ENCODE peak calls at places on chromosome 12, in ten cellular contexts. J is heart left ventricle, B is Peyer's patch, X is fibroblast of the aortic adventitia, Y is ascending aorta, Q is brain microvascular endothelial cell, E is right lobe of liver, P is AG09319, G is OCI-LY7, K is RWPE1. L is an unnamed sample.

GRCh38 chr12:121812320-121812871 is 8.6 kb downstream of the SETD1B start:
- DNase-seq in E (peak), J (peak), X (peak), G (peak), Q (peak), P (no peak), Y (no peak), B (peak), K (peak), L (peak)

GRCh38 chr12:29395356-29395755 is 14.4 kb upstream of the ERGIC2 start:
- DNase-seq in G (no peak), K (no peak), J (no peak), Q (no peak), P (no peak), Y (no peak), X (no peak), E (no peak), B (no peak), L (no peak)

GRCh38 chr12:8014836-8015235 is 17.7 kb upstream of the FOXJ2 start:
- DNase-seq in Y (no peak), B (no peak), K (no peak), P (no peak), Q (no peak), G (no peak), E (no peak), J (no peak), X (no peak), L (no peak)

GRCh38 chr12:50637870-50638481 is 125.9 kb upstream of the ATF1 start:
- DNase-seq in J (no peak), Y (no peak), Q (peak), G (peak), E (no peak), P (no peak), X (peak), B (no peak), K (peak), L (no peak)

GRCh38 chr12:12562585-12563245 is at the start of gene DUSP16:
- DNase-seq in Q (peak), K (peak), Y (peak), P (peak), B (peak), X (peak), E (peak), G (peak), J (peak), L (peak)

GRCh38 chr12:91507754-91508153 is 325.1 kb upstream of the DCN start:
- DNase-seq in E (no peak), B (no peak), G (no peak), Y (no peak), X (peak), K (no peak), J (no peak), P (no peak), Q (peak), L (no peak)

GRCh38 chr12:121430821-121431415 is 31.0 kb downstream of the RNF34 start:
- DNase-seq in X (no peak), Y (no peak), E (no peak), B (no peak), P (no peak), Q (no peak), J (no peak), G (no peak), K (no peak), L (no peak)

GRCh38 chr12:4526923-4527546 is 11.7 kb upstream of the RAD51AP1 start:
- DNase-seq in Y (no peak), E (no peak), G (peak), Q (no peak), B (no peak), X (peak), J (no peak), P (no peak), K (no peak), L (no peak)

GRCh38 chr12:5525783-5526367 is 94.0 kb downstream of the NTF3 start:
- DNase-seq in X (no peak), G (no peak), Y (no peak), P (no peak), B (no peak), E (no peak), J (no peak), Q (no peak), K (no peak), L (no peak)

GRCh38 chr12:24997970-24998582 is 49.2 kb upstream of the BCAT1 start:
- DNase-seq in P (peak), Q (peak), Y (no peak), E (no peak), G (peak), J (no peak), X (peak), K (no peak), B (no peak), L (no peak)

GRCh38 chr12:128019996-128020544 is 246.9 kb upstream of the TMEM132C start:
- DNase-seq in E (no peak), K (no peak), Y (no peak), G (no peak), Q (no peak), P (no peak), B (no peak), X (no peak), J (no peak), L (no peak)

GRCh38 chr12:80443974-80444666 is at the start of gene PTPRQ:
- DNase-seq in X (peak), E (no peak), P (peak), K (no peak), J (no peak), Y (no peak), Q (no peak), B (no peak), G (no peak), L (no peak)

GRCh38 chr12:45986646-45987338 is 3.6 kb downstream of the SCAF11 start:
- DNase-seq in E (no peak), K (no peak), X (no peak), J (no peak), P (no peak), Y (no peak), B (no peak), G (peak), Q (no peak), L (no peak)

GRCh38 chr12:111788178-111788654 is 21.5 kb downstream of the ALDH2 start:
- DNase-seq in P (peak), Y (no peak), B (peak), J (peak), K (peak), X (peak), G (peak), E (peak), Q (no peak), L (no peak)

GRCh38 chr12:120327593-120327992 is at the start of gene PLA2G1B:
- DNase-seq in K (no peak), Y (no peak), B (no peak), P (no peak), J (no peak), G (no peak), Q (no peak), E (no peak), X (no peak), L (no peak)

GRCh38 chr12:63937381-63938168 is 93.1 kb downstream of the SRGAP1 start:
- DNase-seq in Y (no peak), K (no peak), X (no peak), Q (no peak), P (peak), B (no peak), E (no peak), J (no peak), G (no peak), L (no peak)

GRCh38 chr12:26810330-26810729 is 22.7 kb downstream of the ITPR2 start:
- DNase-seq in K (peak), Y (no peak), E (no peak), P (no peak), G (no peak), Q (peak), J (peak), B (no peak), X (peak), L (no peak)

GRCh38 chr12:52913424-52913821 is 8.5 kb upstream of the KRT8 start:
- DNase-seq in B (peak), Q (no peak), X (no peak), P (no peak), G (no peak), Y (no peak), E (no peak), J (no peak), K (no peak), L (no peak)

GRCh38 chr12:14774074-14774943 is 29.0 kb downstream of the WBP11 start:
- DNase-seq in X (peak), P (peak), K (peak), J (peak), Y (peak), B (peak), G (peak), Q (peak), E (peak), L (peak)

GRCh38 chr12:124686001-124686884 is 118.8 kb upstream of the NCOR2 start:
- DNase-seq in J (no peak), Q (peak), K (peak), P (no peak), X (peak), G (no peak), Y (no peak), B (no peak), E (no peak), L (no peak)

GRCh38 chr12:4648499-4649357 is at the start of the genes AKAP3 and NDUFA9:
- DNase-seq in X (peak), P (peak), K (peak), Q (peak), B (peak), E (peak), J (peak), G (peak), Y (peak), L (peak)

GRCh38 chr12:3130053-3130805 is 53.0 kb downstream of the TSPAN9 start:
- DNase-seq in Y (no peak), B (no peak), K (no peak), G (no peak), X (no peak), J (peak), E (no peak), P (no peak), Q (no peak), L (no peak)

GRCh38 chr12:127726928-127727327 is 540.0 kb upstream of the TMEM132C start:
- DNase-seq in P (no peak), J (no peak), X (no peak), B (no peak), Y (no peak), E (no peak), G (no peak), Q (no peak), K (no peak), L (no peak)

GRCh38 chr12:26195641-26196423 is 459 bp downstream of the SSPN start:
- DNase-seq in X (peak), Q (peak), P (no peak), B (peak), G (no peak), K (no peak), J (peak), E (no peak), Y (no peak), L (peak)

GRCh38 chr12:124867389-124867930 is 3.8 kb upstream of the SCARB1 start:
- DNase-seq in Q (peak), P (peak), J (no peak), B (no peak), K (peak), E (no peak), X (peak), G (no peak), Y (no peak), L (no peak)

GRCh38 chr12:31896514-31897039 is 62.6 kb upstream of the RESF1 start:
- DNase-seq in K (no peak), X (peak), Y (peak), Q (peak), B (no peak), P (no peak), E (no peak), G (peak), J (no peak), L (peak)

GRCh38 chr12:74365178-74365964 is 172.3 kb upstream of the ATXN7L3B start:
- DNase-seq in J (no peak), E (no peak), Y (no peak), G (peak), P (peak), K (peak), X (peak), B (no peak), Q (peak), L (peak)

GRCh38 chr12:89907659-89908058 is 199.0 kb upstream of the ATP2B1 start:
- DNase-seq in Q (no peak), X (no peak), J (no peak), B (no peak), E (no peak), G (no peak), P (no peak), Y (no peak), K (no peak), L (no peak)

GRCh38 chr12:12681061-12681765 is 14.8 kb downstream of the GPR19 start:
- DNase-seq in Q (no peak), X (no peak), E (no peak), Y (no peak), G (no peak), J (no peak), B (no peak), K (no peak), P (no peak), L (no peak)

GRCh38 chr12:103499571-103499970 is 3.8 kb upstream of the C12orf42 start:
- DNase-seq in E (no peak), B (no peak), K (no peak), G (no peak), Y (no peak), X (no peak), P (no peak), Q (no peak), J (no peak), L (no peak)

GRCh38 chr12:49539406-49540228 is 787 bp downstream of the KCNH3 start:
- DNase-seq in G (no peak), X (no peak), J (no peak), E (peak), Q (no peak), P (no peak), K (no peak), B (peak), Y (no peak), L (no peak)

GRCh38 chr12:104769207-104769606 is 188.9 kb downstream of the SLC41A2 start:
- DNase-seq in P (no peak), G (no peak), B (no peak), E (no peak), Y (no peak), Q (no peak), J (no peak), K (no peak), X (no peak), L (no peak)

GRCh38 chr12:58557156-58557555 is 363.1 kb downstream of the LRIG3 start:
- DNase-seq in P (no peak), K (peak), E (no peak), Y (no peak), Q (peak), X (peak), G (no peak), B (no peak), J (no peak), L (no peak)

GRCh38 chr12:6955462-6956331 is 4.5 kb downstream of the PTPN6 start:
- DNase-seq in P (no peak), X (no peak), G (no peak), K (no peak), Y (no peak), Q (no peak), B (peak), E (peak), J (no peak), L (no peak)

GRCh38 chr12:129839679-129840078 is 64.1 kb downstream of the TMEM132D start:
- DNase-seq in X (no peak), K (no peak), B (no peak), G (no peak), P (no peak), J (no peak), E (no peak), Y (no peak), Q (no peak), L (no peak)

GRCh38 chr12:84738481-84738972 is 174.1 kb downstream of the SLC6A15 start:
- DNase-seq in X (peak), Y (no peak), K (peak), E (no peak), P (no peak), G (no peak), J (no peak), Q (peak), B (no peak), L (no peak)

GRCh38 chr12:9115731-9116689 is at the start of gene A2M:
- DNase-seq in P (no peak), X (peak), K (no peak), E (no peak), B (no peak), Q (no peak), J (peak), G (no peak), Y (no peak), L (no peak)

GRCh38 chr12:108861878-108862587 is 4.7 kb upstream of the SSH1 start:
- DNase-seq in E (no peak), X (no peak), Y (no peak), P (no peak), J (no peak), Q (no peak), G (peak), B (no peak), K (no peak), L (no peak)

GRCh38 chr12:106342397-106343212 is 14.9 kb upstream of the POLR3B start:
- DNase-seq in E (peak), Q (peak), K (peak), P (peak), X (peak), B (no peak), Y (no peak), G (no peak), J (peak), L (no peak)

GRCh38 chr12:117279606-117280005 is 81.8 kb downstream of the NOS1 start:
- DNase-seq in E (no peak), P (no peak), X (no peak), J (no peak), G (peak), Q (no peak), B (no peak), Y (no peak), K (no peak), L (no peak)

GRCh38 chr12:117280019-117280680 is 81.3 kb downstream of the NOS1 start:
- DNase-seq in E (no peak), J (no peak), X (no peak), K (no peak), Y (no peak), B (no peak), P (no peak), Q (no peak), G (no peak), L (no peak)

GRCh38 chr12:117273091-117273490 is 82.8 kb upstream of the FBXO21 start:
- DNase-seq in B (no peak), E (no peak), J (no peak), Q (no peak), P (no peak), G (no peak), K (no peak), X (no peak), Y (no peak), L (no peak)

GRCh38 chr12:117282490-117282889 is 78.9 kb downstream of the NOS1 start:
- DNase-seq in G (no peak), Y (no peak), E (no peak), P (no peak), J (no peak), B (no peak), K (no peak), Q (no peak), X (no peak), L (no peak)

DNA sequence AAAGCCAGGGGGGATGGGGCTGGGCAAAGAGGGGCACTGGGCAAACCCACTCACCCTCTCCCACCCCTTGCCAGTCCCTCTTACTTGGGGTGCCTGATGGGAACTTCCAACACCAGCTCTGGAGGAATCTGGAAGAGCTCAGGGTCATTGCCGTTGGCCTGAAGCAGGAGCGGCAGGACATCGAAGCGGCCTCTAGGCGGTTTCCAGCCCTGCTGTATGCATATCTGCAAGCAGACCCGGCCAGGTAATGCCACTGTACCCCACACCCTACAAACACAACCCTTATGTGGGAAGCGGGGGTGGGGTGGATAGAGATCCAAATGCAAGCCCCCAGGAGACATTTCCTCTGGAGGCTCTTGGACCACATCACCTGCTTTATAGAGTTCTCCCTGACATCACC is 83.6 kb downstream of the NOS1 start:
- DNase-seq in E (no peak), B (no peak), P (no peak), Q (no peak), X (no peak), G (no peak), J (no peak), Y (no peak), K (no peak), L (no peak)
- TF ChIP-seq CTCF in E (no peak), B (no peak), P (no peak), Q (no peak), X (no peak), G (no peak), J (no peak), Y (no peak), K (no peak), L (no peak)

DNA sequence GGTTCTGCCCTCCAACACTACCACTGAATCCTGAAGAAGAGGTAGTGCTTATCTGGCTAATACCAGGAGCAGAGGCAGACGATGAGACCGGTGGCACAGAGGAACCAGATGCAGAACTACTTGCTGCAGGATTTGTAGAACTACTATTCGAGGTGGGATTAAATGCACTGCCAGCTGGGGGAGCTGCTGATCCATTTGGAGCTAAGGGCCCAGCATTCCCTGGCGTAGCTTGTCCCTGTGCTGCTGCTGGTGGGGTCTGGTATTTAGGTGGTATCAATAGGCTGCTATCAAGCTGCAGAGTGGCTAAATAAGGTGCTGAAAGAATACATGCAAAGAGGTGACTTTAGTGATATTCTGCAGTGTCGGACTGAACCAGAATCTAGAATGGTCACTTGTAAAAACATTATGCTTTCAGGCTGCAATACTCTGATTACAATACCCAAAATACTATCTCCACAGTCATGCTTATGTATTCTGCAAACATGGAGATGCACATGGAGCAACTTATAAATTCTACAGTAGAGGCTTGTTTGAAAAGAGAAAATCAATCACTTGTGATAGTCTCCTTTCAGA is 294.2 kb downstream of the MED13L start:
- DNase-seq in K (no peak), B (no peak), J (no peak), Q (no peak), P (no peak), G (peak), X (no peak), E (no peak), Y (no peak), L (peak)
- TF ChIP-seq CTCF in K (peak), B (peak), J (peak), Q (peak), P (peak), G (peak), X (peak), E (peak), Y (no peak), L (peak)

GRCh38 chr12:1533205-1533601 is 61.2 kb downstream of the FBXL14 start:
- DNase-seq in P (no peak), J (no peak), Q (no peak), X (peak), G (peak), E (no peak), B (no peak), K (no peak), Y (no peak), L (peak)
- TF ChIP-seq CTCF in P (no peak), J (no peak), Q (peak), X (peak), G (peak), E (no peak), B (no peak), K (no peak), Y (no peak), L (peak)

GRCh38 chr12:69880566-69880965 is 55.5 kb downstream of the MYRFL start:
- DNase-seq in Q (peak), X (peak), J (no peak), E (no peak), G (peak), P (no peak), B (no peak), Y (no peak), K (no peak), L (no peak)
- TF ChIP-seq CTCF in Q (peak), X (no peak), J (no peak), E (no peak), G (peak), P (no peak), B (no peak), Y (no peak), K (no peak), L (no peak)

DNA sequence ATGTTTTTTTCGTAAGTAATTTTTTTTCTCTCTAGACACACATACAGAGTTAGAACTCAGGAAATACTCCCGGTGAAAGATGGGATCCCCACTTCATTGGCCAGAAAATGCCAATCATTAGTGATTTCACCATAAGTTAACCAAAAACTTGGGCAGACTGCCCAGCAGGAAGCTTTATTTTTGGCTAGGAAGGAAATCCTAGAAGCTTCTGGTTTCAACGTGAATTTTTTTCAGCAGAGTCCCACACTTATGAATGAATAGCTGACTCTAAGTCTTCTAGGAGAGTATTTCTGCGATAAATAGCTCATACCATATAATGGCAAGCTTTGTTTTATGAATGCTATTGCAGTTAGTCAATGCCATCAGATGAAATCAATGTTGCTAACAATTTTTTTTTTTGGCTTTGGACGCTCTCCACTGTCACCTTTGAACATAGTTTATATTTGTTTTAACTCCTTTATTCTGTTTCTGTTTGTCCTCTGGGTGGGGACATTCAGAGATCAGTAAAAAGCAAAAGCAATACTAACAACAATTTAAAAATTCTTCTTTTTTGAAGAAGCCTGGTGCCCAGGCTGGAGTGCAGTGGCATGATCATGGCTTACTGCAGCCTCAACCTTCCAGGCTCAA is 9.5 kb downstream of the PPP1CC start:
- DNase-seq in J (no peak), B (no peak), P (peak), Y (no peak), X (peak), Q (peak), E (no peak), K (no peak), G (no peak), L (no peak)
- TF ChIP-seq CTCF in J (no peak), B (no peak), P (no peak), Y (no peak), X (no peak), Q (no peak), E (no peak), K (no peak), G (no peak), L (no peak)

L was measured in activated CD8-positive, alpha-beta T cell treated with anti-CD3 and anti-CD28 coated beads for 36 hours.